ENCODE peak calls at places on chromosomes 4 and X, in four cellular contexts. A is stimulated activated naive B cell treated with anti-CD40 and anti-IgM and Interleukin-4, amounts not matched to agents 10 μg/mL and 1 μg/mL and 100 μg/mL, for 72 hours; V is LoVo; T is NCI-H2107. O is an unnamed sample.

GRCh38 chr4:108052511-108052910 is 62.8 kb downstream of the HADH start:
- DNase-seq in A (no peak), T (no peak), V (no peak), O (no peak)

GRCh38 chr4:66923081-66923865 is 622.0 kb downstream of the CENPC start:
- DNase-seq in A (no peak), T (no peak), V (no peak), O (no peak)

GRCh38 chr4:16498978-16499377 is 272.7 kb upstream of the TAPT1 start:
- DNase-seq in A (no peak), V (no peak), T (no peak), O (no peak)

GRCh38 chr4:112552668-112553067 is 36.7 kb upstream of the NEUROG2 start:
- DNase-seq in A (no peak), T (no peak), V (peak; percentile 10), O (no peak)

GRCh38 chrX:7574325-7574724 is 268.6 kb upstream of the VCX start:
- DNase-seq in V (peak; percentile 11), T (no peak), A (no peak), O (no peak)

GRCh38 chr4:38237139-38237538 is 276.9 kb downstream of the PTTG2 start:
- DNase-seq in A (no peak), V (peak; percentile 27), T (no peak), O (no peak)

GRCh38 chrX:56281789-56282188 is 49.6 kb downstream of the KLF8 start:
- DNase-seq in T (no peak), A (no peak), V (peak; percentile 3), O (no peak)

GRCh38 chrX:15373986-15374385 is 10.2 kb downstream of the VEGFD start:
- DNase-seq in A (no peak), T (no peak), V (no peak), O (no peak)

GRCh38 chrX:101287402-101287801 is 3.7 kb downstream of the TAF7L start:
- DNase-seq in T (peak; percentile 11), V (peak; percentile 8), A (no peak), O (peak; percentile 5)

GRCh38 chr4:118277243-118277642 is 75.6 kb downstream of the PRSS12 start:
- DNase-seq in V (peak; percentile 19), T (no peak), A (no peak), O (no peak)

GRCh38 chr4:101102114-101102752 is 245.1 kb downstream of the PPP3CA start:
- DNase-seq in V (no peak), A (no peak), T (no peak), O (no peak)

GRCh38 chr4:54368861-54369260 is 139.8 kb downstream of the PDGFRA start:
- DNase-seq in A (no peak), V (no peak), T (no peak), O (no peak)

GRCh38 chrX:113305496-113305895 is 464.9 kb upstream of the AMOT start:
- DNase-seq in A (no peak), T (no peak), V (no peak), O (no peak)

GRCh38 chrX:127606590-127606989 is 445.6 kb downstream of the ACTRT1 start:
- DNase-seq in V (no peak), T (no peak), A (no peak), O (no peak)

GRCh38 chr4:59341506-59341905 is 1858.6 kb upstream of the ADGRL3 start:
- DNase-seq in A (no peak), T (no peak), V (no peak), O (no peak)

GRCh38 chr4:140497428-140497775 is 691 bp downstream of the MGAT4D start:
- DNase-seq in T (no peak), V (no peak), A (no peak), O (no peak)

GRCh38 chr4:25441519-25442117 is 64.6 kb downstream of the ANAPC4 start:
- DNase-seq in T (peak; percentile 41), V (peak; percentile 39), A (no peak), O (no peak)

GRCh38 chrX:78540171-78540570 is 119.0 kb downstream of the RTL3 start:
- DNase-seq in V (no peak), A (no peak), T (no peak), O (no peak)

GRCh38 chrX:95893632-95894031 is 791.0 kb upstream of the DIAPH2 start:
- DNase-seq in A (no peak), T (no peak), V (no peak), O (no peak)

O was measured in GDM1.